ENCODE peak calls at places on chromosomes 4 and X, in nine cellular contexts. Z is transverse colon; D is heart left ventricle; R is left ventricle myocardium inferior; O is endodermal cell; G is uterus; I is foreskin fibroblast; P is activated CD8-positive, alpha-beta T cell treated with anti-CD3 and anti-CD28 coated beads for 36 hours; M is dorsolateral prefrontal cortex. V is an unnamed sample.

GRCh38 chrX:118038614-118039365 is 77.8 kb downstream of the KLHL13 start:
- DNase-seq in Z (no peak), D (no peak), R (no peak), O (no peak), G (no peak), I (peak), P (no peak), M (no peak), V (no peak)

GRCh38 chrX:56343231-56343630 is 111.1 kb downstream of the KLF8 start:
- DNase-seq in Z (no peak), D (no peak), R (no peak), O (no peak), G (no peak), I (no peak), P (no peak), M (no peak), V (no peak)

GRCh38 chrX:44675364-44676024 is 132.8 kb upstream of the FUNDC1 start:
- DNase-seq in Z (no peak), D (no peak), R (peak), O (peak), G (peak), I (peak), P (no peak), M (peak), V (no peak)

GRCh38 chrX:17433965-17434364 is 59.0 kb downstream of the NHS start:
- DNase-seq in Z (no peak), D (no peak), R (no peak), O (no peak), G (no peak), I (no peak), P (no peak), M (no peak), V (no peak)

GRCh38 chr4:184343400-184344177 is 125.9 kb upstream of the ENPP6 start:
- DNase-seq in Z (peak), D (peak), R (peak), O (peak), G (peak), I (peak), P (peak), M (peak), V (peak)

GRCh38 chrX:68175569-68175968 is 257.7 kb downstream of the OPHN1 start:
- DNase-seq in Z (no peak), D (no peak), R (no peak), O (no peak), G (no peak), I (peak), P (no peak), M (no peak), V (no peak)

GRCh38 chr4:124974163-124974562 is 261.6 kb upstream of the ANKRD50 start:
- DNase-seq in Z (no peak), D (no peak), R (no peak), O (no peak), G (no peak), I (peak), P (no peak), M (no peak), V (no peak)

GRCh38 chrX:136710324-136710951 is 62.5 kb downstream of the CD40LG start:
- DNase-seq in Z (no peak), D (no peak), R (no peak), O (no peak), G (no peak), I (peak), P (peak), M (no peak), V (no peak)

GRCh38 chr4:159117968-159118367 is 15.1 kb downstream of the RAPGEF2 start:
- DNase-seq in Z (peak), D (no peak), R (no peak), O (no peak), G (no peak), I (no peak), P (no peak), M (no peak), V (no peak)

GRCh38 chrX:151983186-151983585 is 8.7 kb upstream of the GABRE start:
- DNase-seq in Z (no peak), D (no peak), R (no peak), O (no peak), G (no peak), I (no peak), P (no peak), M (no peak), V (no peak)

GRCh38 chrX:65997978-65998717 is 41.7 kb downstream of the VSIG4 start:
- DNase-seq in Z (no peak), D (no peak), R (no peak), O (no peak), G (no peak), I (no peak), P (no peak), M (no peak), V (no peak)

GRCh38 chrX:70352473-70352872 is 62.6 kb downstream of the KIF4A start:
- DNase-seq in Z (no peak), D (no peak), R (no peak), O (no peak), G (no peak), I (no peak), P (no peak), M (no peak), V (no peak)

GRCh38 chr4:175271010-175271630 is 353.0 kb downstream of the ADAM29 start:
- DNase-seq in Z (no peak), D (no peak), R (no peak), O (no peak), G (no peak), I (no peak), P (no peak), M (no peak), V (no peak)

GRCh38 chr4:40940317-40940720 is 190.6 kb downstream of the NSUN7 start:
- DNase-seq in Z (peak), D (peak), R (peak), O (no peak), G (peak), I (no peak), P (no peak), M (no peak), V (no peak)

GRCh38 chr4:80197132-80197573 is at the start of gene PRDM8:
- DNase-seq in Z (no peak), D (no peak), R (no peak), O (peak), G (no peak), I (peak), P (peak), M (peak), V (no peak)

GRCh38 chrX:144494069-144494468 is 610.2 kb downstream of the UBE2NL start:
- DNase-seq in Z (no peak), D (no peak), R (no peak), O (no peak), G (no peak), I (no peak), P (no peak), M (no peak), V (no peak)

GRCh38 chr4:19300213-19300612 is 951.5 kb upstream of the SLIT2 start:
- DNase-seq in Z (no peak), D (no peak), R (no peak), O (no peak), G (no peak), I (peak), P (no peak), M (no peak), V (no peak)

GRCh38 chrX:134737721-134738369 is 79.6 kb upstream of the PLAC1 start:
- DNase-seq in Z (no peak), D (no peak), R (no peak), O (no peak), G (no peak), I (no peak), P (no peak), M (no peak), V (no peak)

GRCh38 chrX:120000490-120001246 is 57.1 kb upstream of the NKAP start:
- DNase-seq in Z (no peak), D (no peak), R (no peak), O (peak), G (no peak), I (peak), P (no peak), M (no peak), V (no peak)

GRCh38 chrX:13693341-13693871 is 4.5 kb downstream of the RAB9A start:
- DNase-seq in Z (no peak), D (no peak), R (no peak), O (peak), G (no peak), I (peak), P (no peak), M (no peak), V (no peak)

GRCh38 chrX:135484636-135485289 is 35.7 kb upstream of the INTS6L start:
- DNase-seq in Z (no peak), D (no peak), R (no peak), O (no peak), G (peak), I (peak), P (peak), M (no peak), V (peak)

GRCh38 chr4:167897116-167897515 is 195.2 kb upstream of the ANXA10 start:
- DNase-seq in Z (no peak), D (no peak), R (no peak), O (peak), G (no peak), I (peak), P (no peak), M (no peak), V (no peak)

GRCh38 chrX:16712116-16712824 is at the start of gene CTPS2:
- DNase-seq in Z (peak), D (peak), R (peak), O (peak), G (peak), I (peak), P (peak), M (peak), V (peak)

GRCh38 chrX:100731441-100732281 is at the start of gene SYTL4:
- DNase-seq in Z (peak), D (peak), R (peak), O (peak), G (peak), I (peak), P (no peak), M (no peak), V (no peak)

GRCh38 chr4:6986067-6986780 is 56.9 kb upstream of the TADA2B start:
- DNase-seq in Z (no peak), D (peak), R (peak), O (peak), G (peak), I (peak), P (no peak), M (peak), V (no peak)

GRCh38 chrX:120147537-120147936 is 10.9 kb upstream of the RHOXF2 start:
- DNase-seq in Z (no peak), D (no peak), R (no peak), O (peak), G (no peak), I (no peak), P (no peak), M (no peak), V (no peak)

GRCh38 chr4:48681856-48682255 is 98.2 kb downstream of the FRYL start:
- DNase-seq in Z (no peak), D (no peak), R (no peak), O (no peak), G (no peak), I (peak), P (peak), M (no peak), V (peak)

GRCh38 chr4:1784395-1784788 is 8.7 kb upstream of the FGFR3 start:
- DNase-seq in Z (no peak), D (no peak), R (no peak), O (no peak), G (no peak), I (no peak), P (no peak), M (no peak), V (no peak)

GRCh38 chr4:118839221-118839927 is 3.4 kb upstream of the SEC24D start:
- DNase-seq in Z (no peak), D (no peak), R (no peak), O (no peak), G (no peak), I (no peak), P (peak), M (no peak), V (no peak)

GRCh38 chrX:9911479-9911878 is 55.7 kb upstream of the CLDN34 start:
- DNase-seq in Z (no peak), D (no peak), R (no peak), O (no peak), G (no peak), I (peak), P (no peak), M (no peak), V (no peak)

GRCh38 chr4:146058531-146058930 is 117.0 kb upstream of the LSM6 start:
- DNase-seq in Z (no peak), D (no peak), R (no peak), O (no peak), G (no peak), I (no peak), P (no peak), M (no peak), V (no peak)

GRCh38 chr4:109721033-109721432 is 8.8 kb downstream of the PLA2G12A start:
- DNase-seq in Z (no peak), D (no peak), R (no peak), O (no peak), G (no peak), I (peak), P (no peak), M (no peak), V (no peak)

GRCh38 chr4:94856030-94856429 is 98.3 kb downstream of the BMPR1B start:
- DNase-seq in Z (no peak), D (no peak), R (no peak), O (no peak), G (no peak), I (no peak), P (no peak), M (no peak), V (no peak)

GRCh38 chrX:17553961-17554482 is 179.0 kb downstream of the NHS start:
- DNase-seq in Z (no peak), D (no peak), R (no peak), O (no peak), G (no peak), I (peak), P (no peak), M (no peak), V (no peak)

GRCh38 chrX:23559975-23560374 is 107.3 kb upstream of the PRDX4 start:
- DNase-seq in Z (no peak), D (no peak), R (no peak), O (peak), G (no peak), I (no peak), P (no peak), M (no peak), V (no peak)

GRCh38 chr4:15649914-15650545 is 5.1 kb downstream of the FBXL5 start:
- DNase-seq in Z (peak), D (no peak), R (no peak), O (peak), G (peak), I (peak), P (peak), M (no peak), V (peak)

DNA sequence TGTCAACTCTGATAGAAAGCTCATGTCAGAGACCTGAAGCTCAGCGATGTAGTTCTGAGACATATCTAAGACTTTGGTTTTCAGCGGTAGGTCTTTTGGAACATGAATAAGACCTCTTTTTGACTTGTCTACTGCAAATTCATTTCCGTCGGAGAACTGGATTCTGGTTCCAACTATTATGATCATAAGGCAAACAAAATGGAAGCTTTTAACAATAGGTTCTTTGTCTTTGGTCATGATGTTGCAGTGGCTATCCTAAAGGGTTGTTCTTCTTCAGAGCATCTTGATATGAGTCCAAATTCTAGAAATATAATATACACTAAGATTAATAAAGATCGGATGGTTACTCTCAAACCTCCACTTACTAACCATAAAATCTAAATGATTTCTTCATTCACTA is 24.6 kb upstream of the TLR1 start:
- DNase-seq in Z (no peak), D (no peak), R (no peak), O (no peak), G (no peak), I (no peak), P (no peak), M (no peak), V (no peak)
- TF ChIP-seq CTCF in Z (no peak), D (no peak), R (no peak), O (no peak), G (no peak), I (no peak), P (no peak), M (no peak), V (no peak)

GRCh38 chr4:120266602-120267001 is 200.0 kb upstream of the MAD2L1 start:
- DNase-seq in Z (no peak), D (no peak), R (no peak), O (no peak), G (no peak), I (peak), P (no peak), M (no peak), V (no peak)
- TF ChIP-seq CTCF in Z (no peak), D (no peak), R (no peak), O (no peak), G (no peak), I (no peak), P (no peak), M (no peak), V (no peak)

DNA sequence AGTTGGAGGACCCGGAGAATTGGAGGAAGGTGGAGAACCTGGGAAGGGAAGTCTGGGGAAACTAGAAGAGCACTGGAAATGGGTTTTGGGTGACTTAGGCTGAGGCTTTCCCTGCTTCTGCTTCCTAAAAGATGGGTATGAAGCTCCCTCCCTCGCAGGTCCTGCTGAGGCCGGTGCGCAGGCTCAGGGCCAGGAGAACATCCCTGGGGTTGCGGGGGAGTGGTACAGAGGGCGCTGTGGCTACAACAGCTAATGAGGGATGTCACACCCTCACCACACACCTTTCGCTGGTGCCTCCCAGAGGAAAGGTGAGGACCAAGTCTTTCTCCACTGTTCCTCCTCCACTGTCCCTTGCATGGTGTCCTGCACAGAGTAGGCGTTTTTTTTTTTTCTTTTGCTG is 15.8 kb downstream of the APLN start:
- DNase-seq in Z (no peak), D (no peak), R (no peak), O (peak), G (no peak), I (no peak), P (no peak), M (no peak), V (no peak)
- TF ChIP-seq CTCF in Z (no peak), D (no peak), R (no peak), O (peak), G (no peak), I (no peak), P (no peak), M (no peak), V (no peak)

DNA sequence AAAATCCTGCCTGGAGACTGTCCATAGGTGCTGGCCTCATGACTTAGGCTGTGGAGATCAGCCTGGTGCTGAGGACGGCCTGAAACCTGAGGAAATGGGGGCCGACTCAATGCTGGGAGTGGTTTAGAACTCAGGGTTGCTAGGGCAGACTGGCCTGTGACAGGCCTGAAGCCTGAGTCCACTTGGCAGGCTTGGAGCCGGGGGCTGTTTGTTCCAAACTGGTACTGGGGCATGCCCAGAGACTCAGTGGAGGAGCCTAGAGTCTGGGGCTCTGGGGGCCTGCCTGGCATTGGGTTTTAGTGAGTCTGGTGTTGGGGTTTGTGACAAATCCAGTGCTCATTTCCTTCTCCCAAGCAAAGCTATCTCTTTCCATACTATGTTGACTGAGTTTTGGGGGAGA is 489.7 kb upstream of the CNKSR2 start:
- DNase-seq in Z (no peak), D (no peak), R (no peak), O (no peak), G (no peak), I (no peak), P (no peak), M (no peak), V (no peak)
- TF ChIP-seq CTCF in Z (no peak), D (no peak), R (no peak), O (no peak), G (no peak), I (no peak), P (no peak), M (no peak), V (no peak)

GRCh38 chr4:3148926-3149325 is 74.4 kb downstream of the HTT start:
- DNase-seq in Z (no peak), D (no peak), R (no peak), O (no peak), G (no peak), I (no peak), P (no peak), M (no peak), V (no peak)

GRCh38 chr4:3145251-3145908 is 70.9 kb downstream of the HTT start:
- DNase-seq in Z (no peak), D (no peak), R (no peak), O (no peak), G (no peak), I (peak), P (no peak), M (no peak), V (no peak)
- TF ChIP-seq CTCF in Z (no peak), D (no peak), R (peak), O (peak), G (peak), I (peak), P (no peak), M (peak), V (no peak)

DNA sequence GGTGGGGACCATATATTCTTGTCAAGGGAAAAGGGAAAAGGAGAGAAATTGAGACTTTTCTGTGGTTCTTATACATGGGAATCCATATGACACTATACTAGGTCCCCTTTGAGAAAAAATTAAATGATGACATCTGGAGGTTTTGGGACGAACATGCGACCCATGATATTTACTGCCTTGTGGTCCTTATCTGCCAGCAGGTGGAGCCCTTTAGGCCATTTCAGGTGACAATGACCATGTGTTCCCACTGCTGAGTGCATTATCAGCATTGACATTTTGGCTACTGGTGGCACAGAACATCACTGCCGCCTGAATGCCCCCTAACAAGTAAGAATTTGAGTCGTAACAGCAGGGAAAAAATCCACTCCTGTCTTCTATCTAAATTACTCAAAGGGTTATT is 843.4 kb downstream of the FSTL5 start:
- DNase-seq in Z (no peak), D (no peak), R (no peak), O (peak), G (no peak), I (peak), P (no peak), M (no peak), V (peak)
- TF ChIP-seq CTCF in Z (no peak), D (no peak), R (peak), O (peak), G (no peak), I (peak), P (no peak), M (no peak), V (peak)

GRCh38 chr4:106691749-106692148 is 323.2 kb upstream of the GIMD1 start:
- DNase-seq in Z (no peak), D (no peak), R (no peak), O (no peak), G (no peak), I (peak), P (no peak), M (no peak), V (no peak)
- TF ChIP-seq CTCF in Z (no peak), D (no peak), R (no peak), O (peak), G (no peak), I (peak), P (no peak), M (no peak), V (no peak)

GRCh38 chr4:4836044-4836443 is 23.4 kb upstream of the MSX1 start:
- DNase-seq in Z (no peak), D (no peak), R (no peak), O (peak), G (no peak), I (no peak), P (no peak), M (no peak), V (no peak)
- TF ChIP-seq CTCF in Z (no peak), D (no peak), R (no peak), O (peak), G (no peak), I (no peak), P (no peak), M (no peak), V (no peak)